ENCODE peak calls at places on chromosomes 3 and 15, in four cellular contexts. O is central memory CD4-positive, alpha-beta T cell; A is mesendoderm; E is H7. I is an unnamed sample.

GRCh38 chr3:19364150-19364549 is 215.8 kb downstream of the KCNH8 start:
- DNase-seq in A (no peak), E (no peak), O (no peak), I (peak)

GRCh38 chr3:62122819-62123218 is 250.5 kb downstream of the FEZF2 start:
- DNase-seq in O (no peak), E (no peak), A (no peak), I (no peak)

GRCh38 chr3:111392911-111393351 is 149.1 kb upstream of the CD96 start:
- DNase-seq in O (peak), E (no peak), A (peak), I (no peak)

GRCh38 chr15:29910068-29910467 is 87.8 kb upstream of the TJP1 start:
- DNase-seq in E (no peak), A (no peak), O (no peak), I (no peak)

GRCh38 chr15:51793521-51793920 is 35.9 kb upstream of the TMOD3 start:
- DNase-seq in A (no peak), O (no peak), E (no peak), I (no peak)

GRCh38 chr3:113247664-113248458 is 36.5 kb downstream of the BOC start:
- DNase-seq in O (no peak), A (no peak), E (no peak), I (no peak)

GRCh38 chr15:62770752-62771151 is 271.8 kb upstream of the TPM1 start:
- DNase-seq in O (no peak), A (no peak), E (no peak), I (no peak)

GRCh38 chr3:37694236-37694635 is 167.4 kb upstream of the CTDSPL start:
- DNase-seq in E (no peak), O (no peak), A (no peak), I (no peak)

GRCh38 chr3:169627073-169627472 is 36.4 kb downstream of the MECOM start:
- DNase-seq in E (no peak), O (no peak), A (no peak), I (no peak)

GRCh38 chr3:51966486-51966885 is 768 bp downstream of the PCBP4 start:
- DNase-seq in O (no peak), A (no peak), E (no peak), I (no peak)

GRCh38 chr3:39021465-39022274 is 30.1 kb downstream of the SCN11A start:
- DNase-seq in A (peak), E (no peak), O (no peak), I (no peak)

GRCh38 chr15:90160781-90161727 is 40.1 kb upstream of the SEMA4B start:
- DNase-seq in E (peak), O (no peak), A (no peak), I (no peak)

GRCh38 chr3:24156466-24156865 is 211.4 kb downstream of the NR1D2 start:
- DNase-seq in E (no peak), A (peak), O (no peak), I (peak)

GRCh38 chr3:183862610-183863009 is 22.1 kb downstream of the PARL start:
- DNase-seq in O (no peak), E (no peak), A (no peak), I (no peak)

GRCh38 chr3:185280572-185281365 is 26.9 kb upstream of the EHHADH start:
- DNase-seq in O (no peak), E (peak), A (peak), I (peak)

GRCh38 chr15:62603757-62604156 is 438.7 kb upstream of the C2CD4B start:
- DNase-seq in E (no peak), O (no peak), A (no peak), I (peak)

GRCh38 chr3:58298189-58298588 is 7.9 kb upstream of the RPP14 start:
- DNase-seq in A (no peak), E (no peak), O (no peak), I (no peak)

GRCh38 chr15:78206326-78207109 is 27.8 kb downstream of the ACSBG1 start:
- DNase-seq in E (peak), O (no peak), A (peak), I (no peak)

GRCh38 chr3:128681277-128681829 is 30.7 kb upstream of the RPN1 start:
- DNase-seq in E (no peak), O (no peak), A (no peak), I (no peak)

GRCh38 chr3:99644741-99645140 is 6.3 kb downstream of the COL8A1 start:
- DNase-seq in O (no peak), A (no peak), E (no peak), I (no peak)

GRCh38 chr15:99167201-99167600 is 62.3 kb downstream of the SYNM start:
- DNase-seq in O (no peak), A (no peak), E (no peak), I (no peak)

GRCh38 chr15:98872777-98873176 is 134.8 kb downstream of the PGPEP1L start:
- DNase-seq in O (no peak), E (no peak), A (no peak), I (no peak)

GRCh38 chr3:51940648-51941421 is 869 bp downstream of the RRP9 start:
- DNase-seq in O (no peak), A (peak), E (no peak), I (no peak)

I was measured in cardiac muscle cell.